ENCODE peak calls at places on chromosomes 11 and 22, in seven cellular contexts. Z, S, R, M, N, Y and V are unnamed samples.

GRCh38 chr22:33002035-33002434 is 56.1 kb downstream of the SYN3 start:
- DNase-seq in Y (no peak), R (no peak), N (no peak), Z (peak; percentile 71), S (no peak), M (no peak), V (no peak)

GRCh38 chr11:93468286-93468685 is 74.9 kb downstream of the SMCO4 start:
- DNase-seq in Z (no peak), R (no peak), Y (no peak), M (no peak), S (no peak), N (no peak), V (no peak)

GRCh38 chr11:28077524-28077923 is 30.4 kb downstream of the KIF18A start:
- DNase-seq in M (no peak), R (no peak), Y (no peak), S (no peak), Z (no peak), N (no peak), V (no peak)

GRCh38 chr11:74321487-74322188 is 10.2 kb upstream of the P4HA3 start:
- DNase-seq in S (no peak), Z (peak; percentile 8), N (peak; percentile 77), M (no peak), R (no peak), Y (no peak), V (peak; percentile 63)

GRCh38 chr11:122140535-122140934 is 24.5 kb upstream of the BLID start:
- DNase-seq in Y (no peak), Z (peak; percentile 85), N (peak; percentile 93), M (no peak), R (no peak), S (no peak), V (peak; percentile 93)

GRCh38 chr11:117328414-117329010 is 858 bp downstream of the CEP164 start:
- DNase-seq in N (peak; percentile 44), S (no peak), Z (no peak), M (peak; percentile 30), R (no peak), Y (no peak), V (peak; percentile 49)

GRCh38 chr22:30426395-30427353 is 1.1 kb downstream of the MTFP1 start:
- DNase-seq in R (peak; percentile 66), M (peak; percentile 91), Y (peak; percentile 92), S (peak; percentile 85), Z (peak; percentile 87), N (peak; percentile 89), V (peak; percentile 46)

GRCh38 chr22:44728761-44729261 is 23.6 kb upstream of the ARHGAP8 start:
- DNase-seq in S (no peak), R (no peak), M (no peak), Y (peak; percentile 76), Z (no peak), N (no peak), V (no peak)

GRCh38 chr11:76510060-76511047 is 65.5 kb downstream of the EMSY start:
- DNase-seq in M (peak; percentile 54), S (no peak), Y (no peak), N (no peak), R (no peak), Z (no peak), V (peak; percentile 69)

GRCh38 chr22:19772673-19773469 is 12.3 kb downstream of the TBX1 start:
- DNase-seq in R (no peak), S (no peak), M (no peak), Z (no peak), Y (peak; percentile 73), N (no peak), V (no peak)

GRCh38 chr22:42855726-42856125 is 1.3 kb downstream of the ARFGAP3 start:
- DNase-seq in M (no peak), R (no peak), Y (no peak), Z (no peak), N (no peak), S (no peak), V (no peak)

GRCh38 chr11:35011389-35011788 is 95.0 kb downstream of the PDHX start:
- DNase-seq in Y (no peak), N (peak; percentile 77), R (no peak), Z (no peak), S (no peak), M (no peak), V (no peak)

GRCh38 chr11:24738972-24739371 is 242.1 kb downstream of the LUZP2 start:
- DNase-seq in Y (no peak), N (no peak), S (no peak), Z (no peak), M (no peak), R (no peak), V (no peak)

GRCh38 chr11:45402049-45402630 is 116.0 kb upstream of the SYT13 start:
- DNase-seq in R (no peak), M (no peak), S (no peak), Z (no peak), Y (no peak), N (no peak), V (no peak)

GRCh38 chr11:57241311-57241972 is 4.4 kb upstream of the APLNR start:
- DNase-seq in N (no peak), R (no peak), Y (no peak), S (no peak), Z (no peak), M (no peak), V (no peak)

GRCh38 chr11:78290293-78291176 is 101.8 kb downstream of the USP35 start:
- DNase-seq in R (no peak), M (no peak), S (no peak), Y (no peak), N (peak; percentile 62), Z (peak; percentile 73), V (no peak)

GRCh38 chr11:112811781-112812180 is 149.4 kb upstream of the NCAM1 start:
- DNase-seq in N (no peak), M (no peak), R (no peak), S (no peak), Z (no peak), Y (no peak), V (no peak)

GRCh38 chr11:134736251-134737072 is 324.4 kb upstream of the B3GAT1 start:
- DNase-seq in M (no peak), R (no peak), S (no peak), N (no peak), Z (no peak), Y (no peak), V (no peak)

GRCh38 chr22:19055801-19056200 is 66.4 kb downstream of the DGCR2 start:
- DNase-seq in Z (no peak), M (no peak), Y (peak; percentile 53), R (no peak), N (no peak), S (no peak), V (no peak)

GRCh38 chr11:29538339-29539036 is 478.3 kb downstream of the KCNA4 start:
- DNase-seq in N (no peak), M (no peak), S (no peak), Y (no peak), Z (no peak), R (no peak), V (no peak)

GRCh38 chr22:26798433-26799065 is 141.2 kb downstream of the MIAT start:
- DNase-seq in N (no peak), M (peak; percentile 46), R (no peak), S (no peak), Y (no peak), Z (no peak), V (no peak)

GRCh38 chr22:24184057-24184798 is 2.9 kb downstream of the SUSD2 start:
- DNase-seq in M (no peak), Y (peak; percentile 61), Z (no peak), R (no peak), N (no peak), S (no peak), V (no peak)

GRCh38 chr11:121132211-121132976 is 31.4 kb downstream of the TECTA start:
- DNase-seq in Z (no peak), S (peak; percentile 54), M (no peak), R (no peak), N (peak; percentile 74), Y (no peak), V (peak; percentile 1)

GRCh38 chr11:10457901-10458300 is 2.8 kb downstream of the AMPD3 start:
- DNase-seq in S (no peak), N (no peak), Z (no peak), M (peak; percentile 14), R (no peak), Y (no peak), V (no peak)

GRCh38 chr11:10454902-10455631 is at the start of gene AMPD3:
- DNase-seq in Y (no peak), Z (peak; percentile 97), N (peak; percentile 93), R (no peak), S (peak; percentile 85), M (peak; percentile 30), V (peak; percentile 88)

GRCh38 chr11:10455637-10456487 is 798 bp downstream of the AMPD3 start:
- DNase-seq in R (peak; percentile 21), Y (no peak), N (peak; percentile 70), S (peak; percentile 26), Z (peak; percentile 36), M (peak; percentile 66), V (peak; percentile 80)

GRCh38 chr11:10454506-10454901 is 560 bp upstream of the AMPD3 start:
- DNase-seq in M (no peak), S (no peak), Y (no peak), N (no peak), R (no peak), Z (no peak), V (no peak)

DNA sequence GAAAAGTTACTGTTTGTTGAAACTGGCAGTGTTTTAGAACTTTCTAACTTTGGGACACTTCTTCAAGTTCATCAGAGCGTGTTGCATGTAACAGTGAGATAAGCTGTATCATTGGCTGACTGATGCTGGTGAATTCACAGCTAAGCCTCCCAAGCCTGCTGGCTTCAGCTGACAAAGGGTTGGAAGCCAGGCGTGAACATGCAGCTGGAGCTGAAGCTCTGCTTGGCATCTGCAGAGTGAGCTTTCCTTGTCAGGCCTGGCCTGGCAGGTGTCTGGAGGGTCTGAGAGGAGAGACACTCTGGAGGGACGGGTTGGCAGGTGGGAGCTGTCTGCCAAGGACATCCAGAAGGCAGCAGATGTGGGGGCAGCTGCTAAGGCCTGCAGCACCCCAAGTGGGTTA is 1.5 kb downstream of the AMPD3 start:
- DNase-seq in R (no peak), N (no peak), Z (no peak), M (peak; percentile 25), Y (no peak), S (no peak), V (no peak)
- H3K9ac ChIP-seq in R (no peak overlapping the region), N (no peak overlapping the region), Z (no peak overlapping the region), M (no peak overlapping the region), Y (no peak overlapping the region), S (peak overlapping the region; percentile 82), V (peak overlapping the region; percentile 63)

DNA sequence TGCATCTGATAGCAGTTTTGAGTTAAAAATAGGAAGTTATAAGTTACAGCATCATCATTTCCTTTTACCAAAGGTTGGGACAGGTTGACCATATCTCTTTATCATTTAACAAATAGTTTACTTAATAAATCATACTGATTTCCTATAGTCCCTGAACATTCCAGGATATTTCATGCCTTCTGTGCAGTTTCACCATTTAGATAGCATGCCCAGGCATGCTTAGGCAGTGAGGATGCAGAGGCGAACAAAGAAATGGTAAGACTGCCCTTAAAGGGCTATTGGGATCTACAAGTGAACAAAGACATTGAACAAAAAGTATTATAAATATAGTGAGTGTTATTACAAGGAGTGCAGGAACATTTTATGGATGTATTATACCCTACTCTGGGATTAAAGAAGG is 96.4 kb downstream of the PRMT3 start:
- DNase-seq in N (no peak), M (no peak), Y (no peak), S (no peak), R (no peak), Z (peak; percentile 69), V (no peak)
- H3K9ac ChIP-seq in N (no peak overlapping the region), M (no peak overlapping the region), Y (no peak overlapping the region), S (no peak overlapping the region), R (no peak overlapping the region), Z (no peak overlapping the region), V (no peak overlapping the region)

GRCh38 chr11:10933455-10934292 is 75.8 kb upstream of the ZBED5 start:
- DNase-seq in Z (peak; percentile 88), S (peak; percentile 85), M (peak; percentile 92), Y (peak; percentile 95), R (peak; percentile 88), N (peak; percentile 92), V (peak; percentile 86)
- H3K9ac ChIP-seq in Z (peak overlapping the region; percentile 53), S (peak overlapping the region; percentile 61), M (peak overlapping the region; percentile 68), Y (peak overlapping the region; percentile 49), R (no peak overlapping the region), N (peak overlapping the region; percentile 23), V (peak overlapping the region; percentile 83)

GRCh38 chr11:72741849-72742521 is 10.2 kb downstream of the ARAP1 start:
- DNase-seq in Z (no peak), R (no peak), M (no peak), S (no peak), Y (peak; percentile 63), N (no peak), V (no peak)
- H3K9ac ChIP-seq in Z (no peak overlapping the region), R (no peak overlapping the region), M (no peak overlapping the region), S (peak overlapping the region; percentile 21), Y (no peak overlapping the region), N (no peak overlapping the region), V (no peak overlapping the region)